ENCODE peak calls at places on chromosomes 2 and 18, in nine cellular contexts. O is cardiac muscle cell, F is A549, R is HCT116, E is small intestine, D is astrocyte, Y is lung, L is spleen, H is A673. P is an unnamed sample.

GRCh38 chr18:49500136-49500921 is 13.3 kb upstream of the C18orf32 start:
- DNase-seq in O (no peak), F (no peak), R (no peak), E (no peak), D (no peak), Y (no peak), L (no peak), H (peak; percentile 60), P (peak; percentile 85)

GRCh38 chr2:45436456-45436855 is 174.6 kb downstream of the SRBD1 start:
- DNase-seq in O (no peak), F (no peak), R (no peak), E (no peak), D (no peak), Y (no peak), L (no peak), H (no peak), P (no peak)

GRCh38 chr18:51195602-51196115 is 1.8 kb downstream of the MEX3C start:
- DNase-seq in O (peak; percentile 45), F (peak; percentile 54), R (peak; percentile 18), E (peak; percentile 49), D (peak; percentile 70), Y (no peak), L (no peak), H (peak; percentile 70), P (peak; percentile 49)

GRCh38 chr2:132797551-132797950 is 127.5 kb upstream of the LYPD1 start:
- DNase-seq in O (peak; percentile 4), F (peak; percentile 9), R (no peak), E (no peak), D (peak; percentile 78), Y (no peak), L (no peak), H (no peak), P (no peak)

GRCh38 chr18:50297621-50298442 is 10.3 kb upstream of the CXXC1 start:
- DNase-seq in O (peak; percentile 90), F (peak; percentile 24), R (no peak), E (peak; percentile 63), D (peak; percentile 65), Y (peak; percentile 75), L (peak; percentile 94), H (peak; percentile 66), P (peak; percentile 85)

GRCh38 chr2:179596018-179596417 is 265.4 kb downstream of the ZNF385B start:
- DNase-seq in O (peak; percentile 67), F (no peak), R (no peak), E (no peak), D (peak; percentile 93), Y (no peak), L (no peak), H (no peak), P (no peak)

GRCh38 chr2:227853204-227853629 is 18.2 kb upstream of the DAW1 start:
- DNase-seq in O (peak; percentile 89), F (peak; percentile 44), R (no peak), E (no peak), D (peak; percentile 99), Y (peak; percentile 61), L (no peak), H (no peak), P (no peak)

GRCh38 chr2:3606028-3606369 is 11.1 kb downstream of the COLEC11 start:
- DNase-seq in O (no peak), F (no peak), R (no peak), E (no peak), D (no peak), Y (peak; percentile 19), L (peak; percentile 73), H (no peak), P (no peak)

GRCh38 chr2:228938629-228939028 is 332.5 kb downstream of the PID1 start:
- DNase-seq in O (peak; percentile 36), F (no peak), R (no peak), E (no peak), D (peak; percentile 3), Y (no peak), L (no peak), H (peak; percentile 13), P (no peak)

GRCh38 chr2:138564586-138565250 is 63.1 kb downstream of the SPOPL start:
- DNase-seq in O (no peak), F (no peak), R (no peak), E (no peak), D (peak; percentile 11), Y (no peak), L (no peak), H (no peak), P (no peak)

GRCh38 chr2:228410051-228410450 is 228.6 kb upstream of the SPHKAP start:
- DNase-seq in O (no peak), F (no peak), R (no peak), E (no peak), D (no peak), Y (no peak), L (no peak), H (no peak), P (no peak)

GRCh38 chr18:56322403-56322802 is 316.0 kb downstream of the TXNL1 start:
- DNase-seq in O (no peak), F (no peak), R (no peak), E (no peak), D (no peak), Y (no peak), L (no peak), H (no peak), P (no peak)

DNA sequence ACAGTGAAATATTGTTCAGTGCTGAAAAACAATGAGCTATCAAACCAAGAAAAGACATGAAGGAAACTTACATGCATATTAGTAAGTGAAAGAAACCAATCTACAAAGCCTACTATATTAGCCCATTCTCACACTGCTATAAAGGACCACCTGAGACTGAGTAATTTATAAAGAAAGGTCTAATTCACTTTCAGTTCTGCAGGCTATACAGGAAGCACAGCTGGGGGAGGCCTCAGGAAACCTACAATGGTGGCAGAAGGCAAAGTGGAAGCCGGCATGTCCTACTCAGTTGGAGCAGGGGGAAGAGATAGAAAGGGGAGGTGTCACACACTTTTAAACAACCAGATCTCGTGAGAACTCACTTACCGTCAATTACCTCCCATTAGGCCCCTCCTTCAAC is 232.1 kb downstream of the TMX3 start:
- DNase-seq in O (no peak), F (no peak), R (no peak), E (no peak), D (no peak), Y (no peak), L (no peak), H (no peak), P (no peak)
- H3K4me3 ChIP-seq in O (no peak overlapping the region), F (no peak overlapping the region), R (no peak overlapping the region), E (no peak overlapping the region), D (no peak overlapping the region), Y (no peak overlapping the region), L (no peak overlapping the region), H (no peak overlapping the region), P (no peak overlapping the region)

GRCh38 chr18:67514901-67515540 is 1.5 kb downstream of the DSEL start:
- DNase-seq in O (no peak), F (no peak), R (no peak), E (no peak), D (no peak), Y (no peak), L (no peak), H (no peak), P (no peak)
- H3K4me3 ChIP-seq in O (peak overlapping the region; percentile 69), F (no peak overlapping the region), R (no peak overlapping the region), E (no peak overlapping the region), D (peak overlapping the region; percentile 89), Y (no peak overlapping the region), L (peak overlapping the region; percentile 75), H (peak overlapping the region; percentile 85), P (no peak overlapping the region)

GRCh38 chr18:33275843-33276242 is 164.7 kb downstream of the CCDC178 start:
- DNase-seq in O (no peak), F (no peak), R (no peak), E (no peak), D (no peak), Y (no peak), L (no peak), H (no peak), P (no peak)
- H3K4me3 ChIP-seq in O (no peak overlapping the region), F (no peak overlapping the region), R (no peak overlapping the region), E (no peak overlapping the region), D (no peak overlapping the region), Y (no peak overlapping the region), L (no peak overlapping the region), H (no peak overlapping the region), P (no peak overlapping the region)

GRCh38 chr2:123768233-123768632 is 256.9 kb upstream of the CNTNAP5 start:
- DNase-seq in O (no peak), F (no peak), R (no peak), E (no peak), D (no peak), Y (no peak), L (no peak), H (no peak), P (no peak)

GRCh38 chr2:123769001-123769400 is 256.1 kb upstream of the CNTNAP5 start:
- DNase-seq in O (no peak), F (no peak), R (no peak), E (no peak), D (no peak), Y (no peak), L (no peak), H (no peak), P (no peak)

GRCh38 chr2:123777116-123777515 is 248.0 kb upstream of the CNTNAP5 start:
- DNase-seq in O (no peak), F (no peak), R (no peak), E (no peak), D (no peak), Y (no peak), L (no peak), H (no peak), P (no peak)

DNA sequence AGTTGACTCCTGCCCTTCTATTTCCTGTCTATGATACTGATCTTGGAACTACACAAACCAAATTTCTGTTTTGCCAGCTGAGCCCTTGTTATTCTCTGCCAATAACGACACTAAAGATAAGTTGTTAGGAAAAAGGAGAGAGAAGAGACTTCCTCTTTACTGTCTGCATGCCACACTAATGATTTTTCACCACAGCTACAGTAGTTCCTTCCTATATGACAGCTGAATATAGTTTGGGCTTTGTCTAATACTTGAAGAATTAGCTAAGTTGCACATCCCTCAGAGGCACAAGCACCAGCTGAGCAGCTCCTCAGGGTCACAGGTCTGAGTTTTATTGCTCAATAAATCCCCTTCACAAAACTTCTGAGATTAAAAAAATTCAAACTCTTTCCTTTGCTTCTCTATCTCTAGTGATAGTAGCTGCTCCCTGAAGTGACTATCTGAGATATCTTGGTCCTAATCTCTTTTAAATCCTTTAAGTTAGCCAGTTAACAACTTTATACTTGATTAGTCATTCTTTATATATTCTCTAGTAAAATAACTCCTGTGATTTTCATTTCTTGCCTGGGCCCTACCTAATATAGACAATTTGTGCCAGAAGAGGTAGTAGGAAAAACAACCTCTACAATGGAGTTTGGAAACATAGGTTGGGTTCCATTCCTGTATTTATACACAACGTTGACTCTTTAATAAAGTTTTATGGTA is 253.0 kb upstream of the CNTNAP5 start:
- DNase-seq in O (no peak), F (no peak), R (no peak), E (no peak), D (no peak), Y (no peak), L (no peak), H (no peak), P (no peak)
- H3K4me3 ChIP-seq in O (no peak overlapping the region), F (no peak overlapping the region), R (no peak overlapping the region), E (no peak overlapping the region), D (no peak overlapping the region), Y (no peak overlapping the region), L (no peak overlapping the region), H (no peak overlapping the region), P (no peak overlapping the region)

DNA sequence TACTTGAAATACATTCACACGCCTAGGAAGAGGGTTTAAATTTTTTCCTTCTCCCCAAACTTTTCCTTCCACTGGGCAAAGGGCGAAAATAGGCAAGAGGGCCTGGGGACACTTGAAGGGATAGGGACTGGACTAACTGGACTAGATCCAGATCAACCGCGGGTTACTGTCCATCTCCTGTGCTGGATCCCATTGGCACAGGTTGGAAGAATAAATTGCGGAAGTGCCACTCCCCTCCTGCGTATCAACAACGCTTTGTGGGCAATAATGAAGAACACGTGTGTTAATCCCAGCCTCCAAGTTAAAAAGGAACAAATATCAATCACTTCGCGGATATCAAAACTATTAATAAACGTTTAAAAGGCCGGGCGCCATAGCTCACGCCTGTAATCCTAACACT is 1.7 kb upstream of the FZD5 start:
- DNase-seq in O (no peak), F (no peak), R (no peak), E (peak; percentile 88), D (no peak), Y (no peak), L (no peak), H (no peak), P (no peak)
- H3K4me3 ChIP-seq in O (no peak overlapping the region), F (no peak overlapping the region), R (no peak overlapping the region), E (peak overlapping the region; percentile 99), D (no peak overlapping the region), Y (no peak overlapping the region), L (no peak overlapping the region), H (no peak overlapping the region), P (no peak overlapping the region)